ENCODE peak calls at places on chromosomes 16 and 17, in six cellular contexts. X is CD4-positive, alpha-beta memory T cell; U is CD8-positive, alpha-beta memory T cell; J is mesendoderm; A is left ventricle myocardium inferior; M is lung. D is an unnamed sample. For H3K4me1, the result is how much of the 10 kb centered on the place peaks cover.

GRCh38 chr16:52843386-52843785 is 209.3 kb downstream of the CHD9NB start:
- DNase-seq in A (no peak), J (no peak), M (no peak), X (no peak), U (no peak), D (no peak)

GRCh38 chr16:21501869-21502667 is 97.3 kb upstream of the METTL9 start:
- DNase-seq in X (peak), M (peak), J (peak), U (peak), A (peak), D (peak)

GRCh38 chr17:7004398-7005253 is 7.8 kb upstream of the RNASEK start:
- DNase-seq in A (no peak), X (peak), U (no peak), M (no peak), J (peak), D (no peak)

GRCh38 chr17:19364699-19365498 is 2.4 kb upstream of the B9D1 start:
- DNase-seq in J (no peak), U (no peak), X (no peak), M (no peak), A (no peak), D (no peak)

GRCh38 chr17:64449545-64449944 is 630 bp downstream of the MILR1 start:
- DNase-seq in U (no peak), X (no peak), M (no peak), A (no peak), J (no peak), D (no peak)

GRCh38 chr17:49861150-49861884 is 13.4 kb upstream of the TAC4 start:
- DNase-seq in U (peak), J (peak), A (no peak), M (peak), X (peak), D (peak)

GRCh38 chr17:3585826-3586225 is 23.4 kb downstream of the TRPV1 start:
- DNase-seq in J (no peak), A (no peak), X (no peak), M (no peak), U (no peak), D (no peak)

GRCh38 chr16:68246121-68246520 is 948 bp downstream of the PLA2G15 start:
- DNase-seq in X (no peak), J (no peak), A (no peak), U (no peak), M (no peak), D (no peak)

GRCh38 chr17:77425791-77426641 is 285.2 kb downstream of the SEC14L1 start:
- DNase-seq in J (peak), U (no peak), X (no peak), A (no peak), M (no peak), D (peak)

GRCh38 chr16:84786605-84787302 is 33.0 kb upstream of the CRISPLD2 start:
- DNase-seq in X (no peak), U (no peak), M (no peak), A (no peak), J (no peak), D (no peak)

GRCh38 chr17:42971589-42971988 is 7.3 kb upstream of the AARSD1 start:
- DNase-seq in X (no peak), J (no peak), U (no peak), M (no peak), A (no peak), D (no peak)

GRCh38 chr17:6712058-6712853 is 913 bp downstream of the SLC13A5 start:
- DNase-seq in U (no peak), M (no peak), J (peak), X (no peak), A (no peak), D (no peak)

GRCh38 chr17:71168083-71168741 is 952.6 kb upstream of the SOX9 start:
- DNase-seq in M (no peak), X (no peak), J (no peak), A (no peak), U (no peak), D (peak)

GRCh38 chr16:82011199-82011641 is at the start of gene SDR42E1:
- DNase-seq in A (no peak), J (peak), M (peak), X (peak), U (peak), D (no peak)

GRCh38 chr16:67666538-67667433 is at the start of the genes C16orf86 and ENKD1:
- DNase-seq in X (peak), A (peak), U (peak), M (peak), J (peak), D (peak)

GRCh38 chr16:57798267-57798810 is 4.0 kb downstream of the KIFC3 start:
- DNase-seq in A (no peak), J (no peak), X (no peak), U (no peak), M (no peak), D (no peak)

GRCh38 chr16:84643180-84643583 is 5.1 kb upstream of the KLHL36 start:
- DNase-seq in J (no peak), X (no peak), M (peak), A (peak), U (no peak), D (peak)

GRCh38 chr17:5793899-5794298 is 209.6 kb upstream of the NLRP1 start:
- DNase-seq in U (no peak), M (no peak), X (no peak), A (no peak), J (peak), D (no peak)

GRCh38 chr17:60926466-60927183 is 249.0 kb downstream of the BCAS3 start:
- DNase-seq in U (no peak), J (no peak), A (no peak), X (no peak), M (no peak), D (no peak)

GRCh38 chr16:52114414-52114813 is 432.5 kb downstream of the TOX3 start:
- DNase-seq in X (no peak), J (peak), U (no peak), M (no peak), A (no peak), D (no peak)

GRCh38 chr17:79859676-79860615 is 20.7 kb upstream of the CBX4 start:
- DNase-seq in A (no peak), J (no peak), M (no peak), X (no peak), U (no peak), D (peak)

GRCh38 chr17:15490634-15491261 is 23.3 kb upstream of the CDRT4 start:
- DNase-seq in J (peak), X (no peak), M (peak), U (no peak), A (peak), D (peak)

GRCh38 chr16:1758923-1759322 is 12.4 kb downstream of the NME3 start:
- DNase-seq in J (no peak), X (no peak), A (no peak), M (no peak), U (no peak), D (no peak)
- H3K4me1 ChIP-seq in J (under half), X (under half), A (under half), M (under half), U (under half), D (under half)

GRCh38 chr17:58753026-58753425 is 2.6 kb upstream of the PPM1E start:
- DNase-seq in A (no peak), U (no peak), J (no peak), X (no peak), M (no peak), D (no peak)

GRCh38 chr17:58755577-58756245 is at the start of gene PPM1E:
- DNase-seq in U (peak), X (peak), J (peak), A (peak), M (no peak), D (peak)

GRCh38 chr17:58757162-58757613 is 1.5 kb downstream of the PPM1E start:
- DNase-seq in X (no peak), U (no peak), J (no peak), M (no peak), A (no peak), D (no peak)

GRCh38 chr17:58756246-58757161 is 850 bp downstream of the PPM1E start:
- DNase-seq in U (no peak), X (no peak), A (no peak), J (peak), M (no peak), D (peak)

GRCh38 chr17:58755269-58755576 is 431 bp upstream of the PPM1E start:
- DNase-seq in U (no peak), M (no peak), J (no peak), X (no peak), A (no peak), D (no peak)
- H3K4me3 ChIP-seq in U (peak), M (no peak), J (no peak), X (no peak), A (peak), D (peak)

GRCh38 chr17:1002412-1002753 is 5.5 kb downstream of the TIMM22 start:
- DNase-seq in A (no peak), M (no peak), J (no peak), U (no peak), X (no peak), D (no peak)

GRCh38 chr17:1000597-1001490 is 3.9 kb downstream of the TIMM22 start:
- DNase-seq in J (peak), M (no peak), A (peak), X (no peak), U (no peak), D (no peak)

GRCh38 chr17:1002771-1003555 is 6.0 kb downstream of the TIMM22 start:
- DNase-seq in U (no peak), A (no peak), M (no peak), J (no peak), X (no peak), D (no peak)

GRCh38 chr17:1003633-1003971 is 6.7 kb downstream of the TIMM22 start:
- DNase-seq in X (no peak), J (no peak), M (no peak), A (no peak), U (no peak), D (no peak)

GRCh38 chr17:1001640-1002411 is 4.9 kb downstream of the TIMM22 start:
- DNase-seq in A (no peak), X (no peak), J (peak), U (no peak), M (no peak), D (no peak)
- H3K4me1 ChIP-seq in A (half or more), X (under half), J (under half), U (under half), M (under half), D (under half)

GRCh38 chr17:28881533-28882056 is 15.9 kb downstream of the FLOT2 start:
- DNase-seq in A (no peak), X (no peak), M (no peak), U (no peak), J (no peak), D (no peak)
- H3K4me3 ChIP-seq in A (no peak), X (no peak), M (no peak), U (no peak), J (no peak), D (no peak)

DNA sequence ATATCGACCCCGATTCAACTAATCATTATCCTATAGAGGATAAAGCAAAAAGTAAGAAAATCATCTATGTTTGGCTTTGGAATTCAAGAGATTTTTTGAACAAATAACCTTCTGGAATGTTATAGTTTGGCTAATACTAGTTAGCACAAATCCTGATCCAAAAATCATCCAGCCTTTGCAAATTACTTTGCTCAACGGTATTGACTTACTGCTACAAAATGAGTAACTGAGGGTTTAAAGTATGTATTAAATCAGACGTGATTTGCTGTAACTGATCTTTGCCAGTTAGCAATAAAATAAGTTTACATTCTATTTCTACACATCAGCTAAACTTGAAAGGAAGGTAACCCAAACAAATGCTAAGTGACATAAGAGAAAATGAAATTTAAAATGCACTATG is 6.5 kb downstream of the MED13 start:
- DNase-seq in X (no peak), J (no peak), A (no peak), U (no peak), M (no peak), D (no peak)
- H3K4me1 ChIP-seq in X (half or more), J (under half), A (half or more), U (under half), M (under half), D (under half)

GRCh38 chr16:60684002-60684401 is 1352.2 kb downstream of the CDH8 start:
- DNase-seq in A (no peak), X (no peak), M (no peak), U (no peak), J (no peak), D (no peak)
- H3K4me3 ChIP-seq in A (no peak), X (no peak), M (no peak), U (no peak), J (no peak), D (no peak)